ENCODE peak calls at places on chromosomes 7 and 10, in six cellular contexts. E is epithelial cell of esophagus; S is foreskin keratinocyte; Y is mesothelial cell of epicardium; K is testis; C is stimulated activated CD4-positive, alpha-beta T cell treated with anti-CD3 and anti-CD28 coated beads, Interleukin-4, amount 100 ng/mL, for 1 hour. F is an unnamed sample.

GRCh38 chr7:156475179-156475578 is 165.4 kb upstream of the RNF32 start:
- DNase-seq in E (no peak), S (no peak), Y (no peak), K (no peak), C (no peak), F (no peak)

GRCh38 chr10:4242561-4243035 is 457.6 kb upstream of the KLF6 start:
- DNase-seq in E (peak; percentile 26), S (no peak), Y (no peak), K (peak; percentile 50), C (no peak), F (no peak)

GRCh38 chr10:70232155-70232858 is 922 bp downstream of the PPA1 start:
- DNase-seq in E (peak; percentile 69), S (peak; percentile 49), Y (no peak), K (peak; percentile 39), C (peak; percentile 45), F (peak; percentile 26)

GRCh38 chr7:11469028-11469718 is 362.8 kb downstream of the THSD7A start:
- DNase-seq in E (no peak), S (no peak), Y (no peak), K (no peak), C (no peak), F (no peak)

GRCh38 chr7:142992427-142992826 is 30.3 kb upstream of the KEL start:
- DNase-seq in E (no peak), S (no peak), Y (no peak), K (no peak), C (no peak), F (no peak)

GRCh38 chr10:117663750-117664149 is 121.2 kb downstream of the EMX2 start:
- DNase-seq in E (peak; percentile 78), S (peak; percentile 16), Y (no peak), K (no peak), C (no peak), F (no peak)

GRCh38 chr10:17101910-17102266 is 27.7 kb downstream of the CUBN start:
- DNase-seq in E (no peak), S (no peak), Y (no peak), K (no peak), C (no peak), F (no peak)

GRCh38 chr7:158394936-158395335 is 192.7 kb downstream of the PTPRN2 start:
- DNase-seq in E (no peak), S (no peak), Y (no peak), K (peak; percentile 68), C (peak; percentile 51), F (peak; percentile 74)

GRCh38 chr7:116990056-116990455 is 36.8 kb downstream of the ST7 start:
- DNase-seq in E (peak; percentile 65), S (no peak), Y (no peak), K (no peak), C (no peak), F (no peak)

GRCh38 chr10:34109952-34110702 is 705.0 kb downstream of the PARD3 start:
- DNase-seq in E (peak; percentile 95), S (peak; percentile 90), Y (no peak), K (no peak), C (no peak), F (no peak)

GRCh38 chr10:42932735-42933453 is 144.0 kb upstream of the RET start:
- DNase-seq in E (no peak), S (no peak), Y (no peak), K (peak; percentile 43), C (peak; percentile 76), F (no peak)

GRCh38 chr7:42886866-42887509 is 24.9 kb downstream of the C7orf25 start:
- DNase-seq in E (peak; percentile 80), S (peak; percentile 37), Y (no peak), K (no peak), C (no peak), F (no peak)

GRCh38 chr7:77415474-77415821 is 701 bp downstream of the GSAP start:
- DNase-seq in E (no peak), S (no peak), Y (no peak), K (peak; percentile 37), C (peak; percentile 22), F (peak; percentile 79)

GRCh38 chr10:95655571-95656290 is 780 bp downstream of the ALDH18A1 start:
- DNase-seq in E (peak; percentile 23), S (peak; percentile 13), Y (no peak), K (no peak), C (peak; percentile 38), F (no peak)

GRCh38 chr7:35482231-35482630 is 212.7 kb downstream of the HERPUD2 start:
- DNase-seq in E (no peak), S (no peak), Y (no peak), K (no peak), C (no peak), F (no peak)

GRCh38 chr10:70197235-70197952 is 27.1 kb upstream of the SAR1A start:
- DNase-seq in E (no peak), S (no peak), Y (no peak), K (no peak), C (no peak), F (no peak)

F was measured in B cell.